ENCODE peak calls at places on chromosomes 16 and 17, in six cellular contexts. One of them, this sample, is unnamed.

GRCh38 chr17:77491921-77492445 is 351.2 kb downstream of the SEC14L1 start:
- DNase-seq in occipital lobe: no peak
- DNase-seq in HTR-8/SVneo: no peak
- DNase-seq in HL-60: no peak
- DNase-seq in right cardiac atrium: no peak
- DNase-seq in stimulated activated naive CD4-positive, alpha-beta T cell: no peak
- DNase-seq in this sample: no peak

GRCh38 chr16:73047536-73048291 is at the start of gene ZFHX3:
- DNase-seq in right cardiac atrium: peak
- DNase-seq in stimulated activated naive CD4-positive, alpha-beta T cell: peak
- DNase-seq in HL-60: peak
- DNase-seq in occipital lobe: no peak
- DNase-seq in HTR-8/SVneo: no peak
- DNase-seq in this sample: peak

GRCh38 chr16:77916111-77916510 is 106.2 kb upstream of the CLEC3A start:
- DNase-seq in stimulated activated naive CD4-positive, alpha-beta T cell: no peak
- DNase-seq in right cardiac atrium: no peak
- DNase-seq in HTR-8/SVneo: no peak
- DNase-seq in HL-60: no peak
- DNase-seq in occipital lobe: no peak
- DNase-seq in this sample: no peak

GRCh38 chr17:30573603-30574175 is 96.5 kb downstream of the GOSR1 start:
- DNase-seq in right cardiac atrium: no peak
- DNase-seq in occipital lobe: no peak
- DNase-seq in stimulated activated naive CD4-positive, alpha-beta T cell: no peak
- DNase-seq in HL-60: no peak
- DNase-seq in HTR-8/SVneo: no peak
- DNase-seq in this sample: no peak

GRCh38 chr16:22926105-22926751 is 112.3 kb downstream of the HS3ST2 start:
- DNase-seq in stimulated activated naive CD4-positive, alpha-beta T cell: no peak
- DNase-seq in HL-60: no peak
- DNase-seq in HTR-8/SVneo: no peak
- DNase-seq in right cardiac atrium: no peak
- DNase-seq in occipital lobe: no peak
- DNase-seq in this sample: no peak

GRCh38 chr17:39755550-39756375 is 18.0 kb downstream of the GRB7 start:
- DNase-seq in right cardiac atrium: no peak
- DNase-seq in HL-60: no peak
- DNase-seq in occipital lobe: no peak
- DNase-seq in stimulated activated naive CD4-positive, alpha-beta T cell: peak
- DNase-seq in HTR-8/SVneo: no peak
- DNase-seq in this sample: no peak

GRCh38 chr17:46841561-46842379 is 9.6 kb upstream of the WNT9B start:
- DNase-seq in right cardiac atrium: no peak
- DNase-seq in occipital lobe: no peak
- DNase-seq in HTR-8/SVneo: peak
- DNase-seq in stimulated activated naive CD4-positive, alpha-beta T cell: peak
- DNase-seq in HL-60: no peak
- DNase-seq in this sample: no peak

GRCh38 chr17:17560167-17560566 is 31.3 kb downstream of the PEMT start:
- DNase-seq in HL-60: no peak
- DNase-seq in stimulated activated naive CD4-positive, alpha-beta T cell: no peak
- DNase-seq in occipital lobe: no peak
- DNase-seq in HTR-8/SVneo: no peak
- DNase-seq in right cardiac atrium: no peak
- DNase-seq in this sample: no peak

GRCh38 chr17:69574257-69575197 is 160.0 kb downstream of the MAP2K6 start:
- DNase-seq in stimulated activated naive CD4-positive, alpha-beta T cell: no peak
- DNase-seq in HL-60: no peak
- DNase-seq in occipital lobe: no peak
- DNase-seq in right cardiac atrium: no peak
- DNase-seq in HTR-8/SVneo: peak
- DNase-seq in this sample: no peak

GRCh38 chr16:49876716-49877129 is 20.8 kb upstream of the ZNF423 start:
- DNase-seq in HTR-8/SVneo: no peak
- DNase-seq in stimulated activated naive CD4-positive, alpha-beta T cell: no peak
- DNase-seq in HL-60: no peak
- DNase-seq in right cardiac atrium: peak
- DNase-seq in occipital lobe: peak
- DNase-seq in this sample: peak

GRCh38 chr16:67966549-67967182 is 1.8 kb downstream of the SLC12A4 start:
- DNase-seq in stimulated activated naive CD4-positive, alpha-beta T cell: no peak
- DNase-seq in HTR-8/SVneo: peak
- DNase-seq in HL-60: peak
- DNase-seq in right cardiac atrium: peak
- DNase-seq in occipital lobe: no peak
- DNase-seq in this sample: peak

GRCh38 chr17:45756266-45756989 is 27.7 kb upstream of the CRHR1 start:
- DNase-seq in HL-60: no peak
- DNase-seq in HTR-8/SVneo: no peak
- DNase-seq in occipital lobe: no peak
- DNase-seq in stimulated activated naive CD4-positive, alpha-beta T cell: no peak
- DNase-seq in right cardiac atrium: no peak
- DNase-seq in this sample: no peak

GRCh38 chr17:80956321-80957190 is 35.1 kb upstream of the CHMP6 start:
- DNase-seq in HTR-8/SVneo: no peak
- DNase-seq in stimulated activated naive CD4-positive, alpha-beta T cell: no peak
- DNase-seq in occipital lobe: no peak
- DNase-seq in HL-60: no peak
- DNase-seq in right cardiac atrium: peak
- DNase-seq in this sample: no peak